ENCODE peak calls at places on chromosomes 12 and 14, in four cellular contexts. K, W, P and L are unnamed samples.

GRCh38 chr14:64387232-64387737 is 868 bp upstream of the MTHFD1 start:
- DNase-seq in K (peak), W (peak), P (peak), L (no peak)

GRCh38 chr12:118082161-118082560 is 21.2 kb upstream of the WSB2 start:
- DNase-seq in K (no peak), W (no peak), P (no peak), L (no peak)

GRCh38 chr14:88323086-88323519 is at the start of gene KCNK10:
- DNase-seq in K (no peak), W (no peak), P (no peak), L (no peak)

GRCh38 chr12:643478-644292 is 19.6 kb downstream of the NINJ2 start:
- DNase-seq in K (no peak), W (no peak), P (no peak), L (no peak)

GRCh38 chr14:90553921-90554336 is 157.1 kb downstream of the CALM1 start:
- DNase-seq in K (no peak), W (no peak), P (no peak), L (no peak)

GRCh38 chr14:56816575-56817391 is 6.5 kb upstream of the OTX2 start:
- DNase-seq in K (no peak), W (no peak), P (no peak), L (no peak)

GRCh38 chr12:111321317-111321716 is 47.6 kb downstream of the PHETA1 start:
- DNase-seq in K (no peak), W (no peak), P (no peak), L (no peak)

GRCh38 chr12:59194794-59195193 is 274.5 kb upstream of the LRIG3 start:
- DNase-seq in K (peak), W (no peak), P (no peak), L (no peak)

GRCh38 chr12:123134265-123134664 is 16.6 kb downstream of the PITPNM2 start:
- DNase-seq in K (peak), W (no peak), P (peak), L (no peak)

GRCh38 chr14:20642182-20642581 is 691 bp upstream of the OR6S1 start:
- DNase-seq in K (no peak), W (no peak), P (no peak), L (no peak)

GRCh38 chr12:63149884-63150254 is 1.1 kb downstream of the AVPR1A start:
- DNase-seq in K (no peak), W (no peak), P (no peak), L (no peak)

GRCh38 chr14:71430321-71431168 is 501.7 kb upstream of the RGS6 start:
- DNase-seq in K (no peak), W (no peak), P (no peak), L (no peak)

GRCh38 chr12:20950248-20950647 is 139.7 kb downstream of the SLCO1B3 start:
- DNase-seq in K (peak), W (no peak), P (peak), L (no peak)

GRCh38 chr12:111685322-111685810 is 390 bp downstream of the BRAP start:
- DNase-seq in K (no peak), W (no peak), P (peak), L (no peak)

GRCh38 chr12:108611884-108612415 is 14.1 kb upstream of the TMEM119 start:
- DNase-seq in K (peak), W (peak), P (no peak), L (no peak)